ENCODE peak calls at places on chromosomes 16 and 17, in ten cellular contexts. One of them, this sample, is unnamed.

GRCh38 chr17:78399693-78400144 is 21.3 kb downstream of the PGS1 start:
- DNase-seq in CD8-positive, alpha-beta T cell: no peak
- DNase-seq in neural progenitor cell: no peak
- DNase-seq in cardiac fibroblast: no peak
- DNase-seq in esophagus squamous epithelium: no peak
- DNase-seq in ovary: no peak
- DNase-seq in heart right ventricle: no peak
- DNase-seq in ascending aorta: no peak
- DNase-seq in choroid plexus epithelial cell: no peak
- DNase-seq in fibroblast of lung: no peak
- DNase-seq in this sample: no peak

GRCh38 chr16:81500833-81501521 is 56.4 kb downstream of the CMIP start:
- DNase-seq in choroid plexus epithelial cell: peak
- DNase-seq in neural progenitor cell: no peak
- DNase-seq in ascending aorta: no peak
- DNase-seq in esophagus squamous epithelium: no peak
- DNase-seq in fibroblast of lung: peak
- DNase-seq in cardiac fibroblast: peak
- DNase-seq in ovary: no peak
- DNase-seq in CD8-positive, alpha-beta T cell: no peak
- DNase-seq in heart right ventricle: no peak
- DNase-seq in this sample: no peak

GRCh38 chr17:64216385-64217248 is 46.4 kb downstream of the TEX2 start:
- DNase-seq in neural progenitor cell: peak
- DNase-seq in CD8-positive, alpha-beta T cell: no peak
- DNase-seq in esophagus squamous epithelium: no peak
- DNase-seq in heart right ventricle: peak
- DNase-seq in fibroblast of lung: peak
- DNase-seq in cardiac fibroblast: peak
- DNase-seq in choroid plexus epithelial cell: peak
- DNase-seq in ovary: peak
- DNase-seq in ascending aorta: no peak
- DNase-seq in this sample: peak

GRCh38 chr16:87099001-87099740 is 218.0 kb downstream of the C16orf95 start:
- DNase-seq in choroid plexus epithelial cell: no peak
- DNase-seq in fibroblast of lung: no peak
- DNase-seq in neural progenitor cell: peak
- DNase-seq in ovary: no peak
- DNase-seq in cardiac fibroblast: no peak
- DNase-seq in heart right ventricle: no peak
- DNase-seq in CD8-positive, alpha-beta T cell: no peak
- DNase-seq in ascending aorta: no peak
- DNase-seq in esophagus squamous epithelium: no peak
- DNase-seq in this sample: no peak

GRCh38 chr16:50505115-50505514 is 43.1 kb upstream of the NKD1 start:
- DNase-seq in fibroblast of lung: no peak
- DNase-seq in choroid plexus epithelial cell: no peak
- DNase-seq in ascending aorta: no peak
- DNase-seq in esophagus squamous epithelium: no peak
- DNase-seq in CD8-positive, alpha-beta T cell: peak
- DNase-seq in cardiac fibroblast: no peak
- DNase-seq in heart right ventricle: no peak
- DNase-seq in ovary: no peak
- DNase-seq in neural progenitor cell: no peak
- DNase-seq in this sample: no peak

GRCh38 chr16:84648595-84649510 is 542 bp downstream of the KLHL36 start:
- DNase-seq in CD8-positive, alpha-beta T cell: peak
- DNase-seq in choroid plexus epithelial cell: peak
- DNase-seq in heart right ventricle: peak
- DNase-seq in esophagus squamous epithelium: no peak
- DNase-seq in ovary: peak
- DNase-seq in fibroblast of lung: peak
- DNase-seq in ascending aorta: no peak
- DNase-seq in neural progenitor cell: peak
- DNase-seq in cardiac fibroblast: peak
- DNase-seq in this sample: no peak

GRCh38 chr17:4554441-4554996 is 665 bp downstream of the MYBBP1A start:
- DNase-seq in esophagus squamous epithelium: no peak
- DNase-seq in heart right ventricle: no peak
- DNase-seq in cardiac fibroblast: no peak
- DNase-seq in choroid plexus epithelial cell: no peak
- DNase-seq in ovary: peak
- DNase-seq in CD8-positive, alpha-beta T cell: no peak
- DNase-seq in neural progenitor cell: no peak
- DNase-seq in fibroblast of lung: no peak
- DNase-seq in ascending aorta: no peak
- DNase-seq in this sample: no peak

GRCh38 chr17:48528153-48528912 is 2.5 kb downstream of the HOXB1 start:
- DNase-seq in esophagus squamous epithelium: no peak
- DNase-seq in heart right ventricle: no peak
- DNase-seq in ovary: no peak
- DNase-seq in choroid plexus epithelial cell: no peak
- DNase-seq in CD8-positive, alpha-beta T cell: no peak
- DNase-seq in neural progenitor cell: peak
- DNase-seq in fibroblast of lung: no peak
- DNase-seq in ascending aorta: no peak
- DNase-seq in cardiac fibroblast: no peak
- DNase-seq in this sample: no peak

GRCh38 chr16:26525856-26526255 is 540.9 kb upstream of the C16orf82 start:
- DNase-seq in esophagus squamous epithelium: no peak
- DNase-seq in cardiac fibroblast: no peak
- DNase-seq in CD8-positive, alpha-beta T cell: no peak
- DNase-seq in fibroblast of lung: no peak
- DNase-seq in neural progenitor cell: no peak
- DNase-seq in ovary: no peak
- DNase-seq in ascending aorta: no peak
- DNase-seq in heart right ventricle: no peak
- DNase-seq in choroid plexus epithelial cell: no peak
- DNase-seq in this sample: no peak

GRCh38 chr17:65278050-65278819 is 141.1 kb downstream of the RGS9 start:
- DNase-seq in heart right ventricle: peak
- DNase-seq in esophagus squamous epithelium: no peak
- DNase-seq in cardiac fibroblast: peak
- DNase-seq in fibroblast of lung: peak
- DNase-seq in choroid plexus epithelial cell: peak
- DNase-seq in CD8-positive, alpha-beta T cell: no peak
- DNase-seq in ascending aorta: no peak
- DNase-seq in ovary: peak
- DNase-seq in neural progenitor cell: peak
- DNase-seq in this sample: no peak

GRCh38 chr16:10564591-10564990 is 15.8 kb downstream of the EMP2 start:
- DNase-seq in cardiac fibroblast: no peak
- DNase-seq in fibroblast of lung: no peak
- DNase-seq in neural progenitor cell: no peak
- DNase-seq in heart right ventricle: no peak
- DNase-seq in ascending aorta: no peak
- DNase-seq in esophagus squamous epithelium: no peak
- DNase-seq in ovary: no peak
- DNase-seq in CD8-positive, alpha-beta T cell: no peak
- DNase-seq in choroid plexus epithelial cell: no peak
- DNase-seq in this sample: no peak

DNA sequence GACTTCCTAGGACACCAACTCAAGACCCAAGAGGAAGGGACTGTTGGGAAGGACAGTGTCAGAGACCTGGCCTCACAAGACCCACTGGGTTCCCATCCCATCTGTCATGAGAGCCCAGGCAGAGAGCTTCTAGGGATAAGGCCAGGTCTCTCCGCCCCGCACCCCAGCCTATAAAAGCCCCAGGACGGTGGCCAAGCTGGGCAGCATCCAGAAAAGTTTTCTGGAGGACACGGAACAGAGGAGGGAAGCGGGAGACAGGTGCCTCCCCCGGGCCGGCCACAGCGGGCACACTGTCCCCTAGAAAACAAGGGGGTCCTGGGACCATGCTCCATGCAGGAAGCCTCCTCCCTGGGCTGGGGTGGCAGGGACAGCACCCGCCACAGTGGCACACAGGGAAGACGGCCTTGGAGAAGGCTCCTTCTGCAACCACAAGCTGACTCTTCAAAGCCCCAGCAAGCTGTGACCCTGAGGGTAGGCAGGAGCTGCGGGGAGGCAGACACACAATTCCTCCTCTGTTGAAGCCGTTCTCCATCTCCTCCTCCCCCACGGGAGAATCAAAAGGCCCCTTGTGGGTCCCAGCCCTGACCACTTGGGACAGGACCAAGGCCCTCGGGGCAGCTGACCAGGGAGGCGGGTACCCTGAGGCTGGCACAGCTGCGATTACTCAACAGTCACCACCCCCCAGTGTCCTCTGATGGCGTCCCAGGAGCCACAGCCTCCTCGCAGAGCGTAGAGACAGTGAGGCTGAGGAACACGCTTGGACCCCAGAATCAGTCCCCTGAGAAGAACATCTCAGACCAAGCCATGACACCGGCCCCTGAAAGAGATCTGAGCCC is 26.1 kb downstream of the TRPV3 start:
- DNase-seq in neural progenitor cell: no peak
- DNase-seq in CD8-positive, alpha-beta T cell: no peak
- DNase-seq in fibroblast of lung: no peak
- DNase-seq in ovary: peak
- DNase-seq in heart right ventricle: peak
- DNase-seq in ascending aorta: no peak
- DNase-seq in esophagus squamous epithelium: no peak
- DNase-seq in cardiac fibroblast: no peak
- DNase-seq in choroid plexus epithelial cell: no peak
- DNase-seq in this sample: no peak
- TF ChIP-seq CTCF in neural progenitor cell: no peak
- TF ChIP-seq CTCF in CD8-positive, alpha-beta T cell: no peak
- TF ChIP-seq CTCF in fibroblast of lung: no peak
- TF ChIP-seq CTCF in ovary: no peak
- TF ChIP-seq CTCF in heart right ventricle: no peak
- TF ChIP-seq CTCF in ascending aorta: no peak
- TF ChIP-seq CTCF in esophagus squamous epithelium: no peak
- TF ChIP-seq CTCF in cardiac fibroblast: no peak
- TF ChIP-seq CTCF in choroid plexus epithelial cell: no peak
- TF ChIP-seq CTCF in this sample: no peak

DNA sequence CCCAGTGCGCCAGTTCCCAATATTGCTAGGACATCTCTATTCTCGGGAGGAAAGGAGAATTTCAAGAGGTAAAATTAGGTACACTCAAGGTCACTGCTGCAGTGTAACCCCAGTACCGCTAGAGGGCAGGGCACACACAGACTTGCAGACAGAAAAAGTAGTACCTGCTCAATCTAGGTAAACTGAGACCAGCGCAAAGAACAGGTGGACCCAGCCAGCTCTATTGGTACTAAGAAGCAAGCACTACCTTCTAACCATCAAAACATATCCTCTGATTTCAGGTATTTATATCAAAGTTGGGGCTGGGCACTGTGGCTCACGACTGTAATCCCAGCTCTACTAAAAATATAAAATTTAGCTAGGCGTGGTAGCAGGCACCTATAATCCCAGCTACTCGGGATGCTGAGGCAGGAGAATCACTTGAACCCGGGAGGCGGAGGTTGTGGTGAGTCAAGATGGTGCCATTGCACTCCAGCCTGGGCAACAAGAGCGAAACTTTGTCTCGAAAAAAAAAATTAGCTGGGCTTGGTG is 3.6 kb upstream of the WDR81 start:
- DNase-seq in cardiac fibroblast: peak
- DNase-seq in ascending aorta: no peak
- DNase-seq in neural progenitor cell: peak
- DNase-seq in esophagus squamous epithelium: no peak
- DNase-seq in ovary: peak
- DNase-seq in CD8-positive, alpha-beta T cell: peak
- DNase-seq in choroid plexus epithelial cell: peak
- DNase-seq in fibroblast of lung: peak
- DNase-seq in heart right ventricle: no peak
- DNase-seq in this sample: peak
- H3K4me3 ChIP-seq in cardiac fibroblast: no peak
- H3K4me3 ChIP-seq in ascending aorta: no peak
- H3K4me3 ChIP-seq in neural progenitor cell: no peak
- H3K4me3 ChIP-seq in esophagus squamous epithelium: no peak
- H3K4me3 ChIP-seq in ovary: no peak
- H3K4me3 ChIP-seq in CD8-positive, alpha-beta T cell: no peak
- H3K4me3 ChIP-seq in choroid plexus epithelial cell: peak
- H3K4me3 ChIP-seq in fibroblast of lung: no peak
- H3K4me3 ChIP-seq in heart right ventricle: peak
- H3K4me3 ChIP-seq in this sample: no peak

DNA sequence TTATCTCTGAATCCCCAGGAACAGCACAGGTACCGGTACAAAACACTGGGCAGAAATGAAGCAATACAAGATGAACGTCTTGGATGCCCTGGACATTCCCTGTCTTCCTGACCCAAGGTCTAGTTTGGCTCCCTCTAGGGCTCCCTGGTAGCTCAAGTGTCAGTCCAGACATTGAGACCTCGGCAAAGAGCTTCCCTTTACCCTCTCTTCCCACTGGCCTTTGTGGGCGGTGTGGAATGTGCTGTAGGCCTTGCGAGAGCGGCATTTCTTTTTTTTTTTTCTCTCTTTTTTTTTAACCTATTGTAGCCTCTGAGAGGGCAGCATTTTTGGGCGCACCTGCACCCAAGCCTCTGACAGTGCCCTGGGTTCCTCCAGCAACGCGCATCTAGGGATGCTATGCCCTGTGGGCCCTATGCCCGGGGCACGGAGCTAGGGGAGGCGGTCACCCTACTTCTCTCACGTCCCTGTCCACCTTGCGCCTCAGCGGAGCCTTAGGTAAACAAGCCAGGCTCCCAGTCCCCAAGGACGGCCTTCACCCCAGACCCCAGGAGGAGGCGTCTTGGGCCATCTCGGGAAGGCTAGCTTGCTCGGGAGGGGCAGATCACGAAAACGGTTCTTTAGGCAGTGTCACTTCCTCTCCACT is 1.2 kb upstream of the NFATC3 start:
- DNase-seq in ovary: peak
- DNase-seq in fibroblast of lung: peak
- DNase-seq in neural progenitor cell: peak
- DNase-seq in cardiac fibroblast: peak
- DNase-seq in ascending aorta: no peak
- DNase-seq in CD8-positive, alpha-beta T cell: no peak
- DNase-seq in choroid plexus epithelial cell: peak
- DNase-seq in esophagus squamous epithelium: peak
- DNase-seq in heart right ventricle: no peak
- DNase-seq in this sample: no peak
- TF ChIP-seq CTCF in ovary: no peak
- TF ChIP-seq CTCF in fibroblast of lung: no peak
- TF ChIP-seq CTCF in neural progenitor cell: no peak
- TF ChIP-seq CTCF in cardiac fibroblast: no peak
- TF ChIP-seq CTCF in ascending aorta: no peak
- TF ChIP-seq CTCF in CD8-positive, alpha-beta T cell: no peak
- TF ChIP-seq CTCF in choroid plexus epithelial cell: peak
- TF ChIP-seq CTCF in esophagus squamous epithelium: no peak
- TF ChIP-seq CTCF in heart right ventricle: no peak
- TF ChIP-seq CTCF in this sample: no peak

DNA sequence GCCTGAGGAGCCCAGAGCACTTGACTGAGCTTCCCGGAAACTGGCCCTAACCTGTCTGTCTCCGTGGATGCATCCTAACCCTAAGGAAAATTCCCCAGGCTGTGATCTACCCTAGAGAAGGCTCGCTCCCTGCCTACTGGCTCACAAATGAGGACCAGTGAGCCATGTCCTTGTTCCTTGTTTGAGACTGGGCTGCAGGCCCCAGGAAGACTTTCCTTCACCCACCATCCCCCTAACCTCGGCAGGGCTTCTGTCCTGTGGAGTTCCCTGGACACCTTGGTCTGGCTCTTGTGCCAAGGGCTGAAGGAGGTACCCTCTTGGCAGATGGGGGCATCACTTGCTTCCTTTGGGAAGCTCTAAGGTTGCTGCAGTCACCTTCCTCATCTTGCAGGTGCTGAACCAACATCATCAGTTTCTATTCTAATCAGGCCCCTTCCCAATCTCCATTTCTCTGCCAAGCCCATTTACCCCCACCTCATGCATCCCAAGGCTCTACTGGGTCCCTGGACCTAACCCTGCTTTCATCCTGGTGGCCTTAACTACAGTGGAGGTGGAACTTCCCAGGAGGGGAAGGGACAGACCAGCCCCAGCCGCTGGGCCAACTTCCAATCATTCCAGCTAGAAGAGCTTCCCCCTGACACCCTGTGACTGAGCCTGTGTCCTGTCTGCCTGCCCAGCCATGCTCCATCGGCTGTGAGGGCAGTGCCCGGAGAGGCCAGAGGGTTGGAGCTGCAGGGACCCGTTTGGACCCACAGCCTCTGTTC is 12.4 kb downstream of the RNF40 start:
- DNase-seq in fibroblast of lung: no peak
- DNase-seq in choroid plexus epithelial cell: no peak
- DNase-seq in ovary: no peak
- DNase-seq in heart right ventricle: peak
- DNase-seq in esophagus squamous epithelium: no peak
- DNase-seq in ascending aorta: no peak
- DNase-seq in neural progenitor cell: peak
- DNase-seq in cardiac fibroblast: no peak
- DNase-seq in CD8-positive, alpha-beta T cell: no peak
- DNase-seq in this sample: no peak
- H3K4me3 ChIP-seq in fibroblast of lung: no peak
- H3K4me3 ChIP-seq in choroid plexus epithelial cell: peak
- H3K4me3 ChIP-seq in ovary: peak
- H3K4me3 ChIP-seq in heart right ventricle: peak
- H3K4me3 ChIP-seq in esophagus squamous epithelium: peak
- H3K4me3 ChIP-seq in ascending aorta: peak
- H3K4me3 ChIP-seq in neural progenitor cell: peak
- H3K4me3 ChIP-seq in cardiac fibroblast: peak
- H3K4me3 ChIP-seq in CD8-positive, alpha-beta T cell: peak
- H3K4me3 ChIP-seq in this sample: no peak

This sample was measured in GM12864.